ENCODE peak calls at places on chromosomes 7 and 10, in four cellular contexts. K is PC-9, F is hepatocyte, L is fibroblast of lung. Q is an unnamed sample.

GRCh38 chr10:106625761-106626160 is 538.7 kb downstream of the SORCS1 start:
- DNase-seq in K (no peak), F (no peak), L (no peak), Q (peak)

GRCh38 chr7:94382155-94382554 is 12.5 kb upstream of the COL1A2 start:
- DNase-seq in K (no peak), F (no peak), L (peak), Q (no peak)

GRCh38 chr10:91694170-91694794 is 61.4 kb upstream of the PPP1R3C start:
- DNase-seq in K (no peak), F (peak), L (peak), Q (peak)

GRCh38 chr10:101123815-101124617 is 7.1 kb upstream of the TLX1 start:
- DNase-seq in K (no peak), F (no peak), L (no peak), Q (no peak)

GRCh38 chr7:43758029-43758860 is at the start of gene BLVRA:
- DNase-seq in K (peak), F (peak), L (peak), Q (peak)

GRCh38 chr10:75195035-75195763 is 15.4 kb upstream of the VDAC2 start:
- DNase-seq in K (peak), F (no peak), L (peak), Q (no peak)

GRCh38 chr7:102165136-102165535 is 121.5 kb upstream of the SH2B2 start:
- DNase-seq in K (no peak), F (no peak), L (no peak), Q (no peak)

GRCh38 chr10:44983066-44983894 is 4.7 kb upstream of the DEPP1 start:
- DNase-seq in K (no peak), F (no peak), L (no peak), Q (no peak)

GRCh38 chr7:131459256-131459655 is 97.2 kb downstream of the PODXL start:
- DNase-seq in K (no peak), F (peak), L (peak), Q (no peak)

GRCh38 chr7:124989911-124990310 is 60.3 kb upstream of the POT1 start:
- DNase-seq in K (no peak), F (no peak), L (peak), Q (no peak)

GRCh38 chr10:70078937-70079336 is 26.3 kb downstream of the MACROH2A2 start:
- DNase-seq in K (no peak), F (no peak), L (no peak), Q (no peak)

DNA sequence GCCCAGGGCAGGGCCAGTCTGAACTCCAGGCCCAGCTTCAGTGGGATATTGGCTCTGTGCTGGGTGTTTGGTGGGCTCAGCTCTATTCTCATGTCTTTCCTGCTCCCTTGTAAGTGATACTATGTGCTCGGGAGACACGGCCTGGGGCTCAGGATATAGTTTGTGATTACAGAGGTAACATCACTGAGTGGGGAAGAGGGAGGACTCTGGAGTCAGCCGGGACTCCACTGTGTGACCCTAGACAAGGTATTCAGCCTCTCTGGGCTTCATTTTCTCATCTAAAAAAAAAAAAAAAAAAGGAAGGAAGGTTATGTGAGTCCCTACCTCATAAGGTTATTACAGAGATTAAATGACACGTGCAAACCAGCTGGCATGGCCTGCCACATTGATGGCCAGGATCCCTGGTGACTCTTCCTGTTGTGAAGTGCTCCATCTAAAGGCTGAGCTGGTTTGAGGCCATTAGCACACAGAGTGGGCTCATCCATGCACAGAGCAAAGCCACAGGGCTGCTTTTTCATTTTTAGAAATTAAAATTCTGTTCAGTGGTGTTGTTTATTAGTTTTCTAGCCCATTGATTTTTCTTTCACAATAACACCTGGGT is 15.7 kb downstream of the SLC13A4 start:
- DNase-seq in K (no peak), F (no peak), L (no peak), Q (no peak)
- TF ChIP-seq CTCF in K (no peak), F (no peak), L (no peak), Q (no peak)

DNA sequence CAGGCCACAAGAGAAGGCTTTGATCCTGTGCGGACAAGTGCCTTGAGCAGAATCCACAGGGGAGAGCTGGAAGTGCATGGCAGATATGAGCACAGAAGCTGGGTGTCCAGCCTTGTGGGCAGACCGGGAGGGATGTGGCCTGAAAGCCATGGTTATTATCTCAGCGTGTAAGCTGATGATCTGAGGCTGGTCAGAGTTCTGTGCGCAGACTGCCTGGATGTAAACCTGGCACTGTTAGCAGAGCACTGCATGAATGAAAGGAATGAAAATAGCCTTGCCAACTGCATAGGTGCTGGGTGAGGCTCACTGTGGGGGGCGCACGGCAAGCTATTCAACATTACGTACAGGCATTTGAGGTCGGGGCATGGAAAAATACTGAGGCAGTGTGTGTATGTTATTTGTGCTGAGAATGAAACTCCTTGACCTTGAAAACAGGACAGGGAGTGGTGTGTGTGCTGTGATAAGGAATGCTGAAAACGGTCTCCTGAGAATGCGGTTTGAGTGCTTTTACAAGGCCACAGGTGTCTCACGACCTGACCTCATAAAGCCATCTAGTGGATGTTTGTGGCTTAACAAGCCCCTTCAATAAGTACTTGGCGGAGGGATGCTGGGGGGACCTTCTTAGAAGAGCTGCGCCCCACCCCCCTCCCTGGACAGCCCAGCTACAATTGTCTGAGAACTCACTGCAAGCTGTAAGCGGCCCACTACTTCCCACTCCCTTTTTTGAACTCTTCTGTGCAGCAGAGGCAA is 18.7 kb downstream of the AKR1C1 start:
- DNase-seq in K (peak), F (peak), L (peak), Q (peak)
- TF ChIP-seq EZH2 in K (no peak), F (no peak), L (no peak), Q (no peak)

GRCh38 chr10:63723741-63724140 is 202.5 kb downstream of the REEP3 start:
- DNase-seq in K (no peak), F (no peak), L (no peak), Q (no peak)
- TF ChIP-seq CTCF in K (no peak), F (no peak), L (no peak), Q (no peak)

GRCh38 chr10:77927343-77928256 is 1.0 kb upstream of the DLG5 start:
- DNase-seq in K (no peak), F (peak), L (peak), Q (peak)
- TF ChIP-seq EZH2 in K (no peak), F (no peak), L (peak), Q (no peak)

DNA sequence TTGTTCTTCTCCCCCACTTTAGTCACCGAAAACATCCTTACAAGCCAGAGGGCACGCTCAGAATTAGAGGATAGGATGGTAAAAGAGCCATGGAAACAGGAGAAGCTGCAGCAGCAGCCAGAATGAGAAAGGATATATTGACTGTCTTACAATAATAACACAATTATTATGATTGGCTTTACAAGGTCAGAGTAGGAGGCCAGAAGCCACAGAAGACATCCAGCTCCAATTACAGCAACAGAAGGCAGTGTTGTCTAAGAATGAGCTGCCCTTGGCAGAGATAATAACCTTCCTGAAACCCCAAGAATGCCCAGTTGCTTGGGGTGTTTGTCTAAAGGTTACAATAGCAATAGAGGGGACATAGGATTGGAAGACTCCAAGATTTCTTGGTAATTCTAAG is 168.8 kb downstream of the C1GALT1 start:
- DNase-seq in K (no peak), F (no peak), L (no peak), Q (no peak)
- TF ChIP-seq CTCF in K (no peak), F (no peak), L (no peak), Q (no peak)

DNA sequence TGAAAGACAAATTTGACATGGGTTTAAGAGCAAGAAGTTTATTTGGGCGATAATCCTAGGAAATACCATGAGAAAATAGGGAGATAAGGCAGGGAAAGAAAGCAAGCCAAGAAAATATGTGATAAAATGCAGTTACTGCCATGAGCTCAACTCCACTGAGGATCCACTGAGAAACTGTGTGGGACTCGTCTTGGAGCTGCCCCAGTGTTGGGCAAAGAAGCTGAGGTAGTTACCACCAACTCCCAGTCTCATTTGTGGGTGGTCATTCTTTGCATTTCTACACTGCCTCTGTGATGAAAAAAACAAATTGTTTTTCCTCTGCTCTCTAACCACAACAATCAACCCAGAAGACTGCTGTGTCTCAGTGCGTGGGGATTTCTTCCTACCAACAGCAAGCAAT is 498.2 kb downstream of the PLXDC2 start:
- DNase-seq in K (no peak), F (no peak), L (no peak), Q (no peak)
- TF ChIP-seq EZH2 in K (no peak), F (no peak), L (no peak), Q (no peak)

GRCh38 chr7:150388709-150389531 is 9.8 kb downstream of the ZNF775 start:
- DNase-seq in K (no peak), F (peak), L (peak), Q (peak)
- TF ChIP-seq CTCF in K (no peak), F (peak), L (peak), Q (peak)

GRCh38 chr7:57220746-57221145 is 88.5 kb upstream of the ZNF479 start:
- DNase-seq in K (no peak), F (no peak), L (no peak), Q (no peak)

GRCh38 chr7:57225666-57226065 is 93.4 kb upstream of the ZNF479 start:
- DNase-seq in K (no peak), F (no peak), L (no peak), Q (no peak)
- TF ChIP-seq EZH2 in K (no peak), F (no peak), L (no peak), Q (no peak)

DNA sequence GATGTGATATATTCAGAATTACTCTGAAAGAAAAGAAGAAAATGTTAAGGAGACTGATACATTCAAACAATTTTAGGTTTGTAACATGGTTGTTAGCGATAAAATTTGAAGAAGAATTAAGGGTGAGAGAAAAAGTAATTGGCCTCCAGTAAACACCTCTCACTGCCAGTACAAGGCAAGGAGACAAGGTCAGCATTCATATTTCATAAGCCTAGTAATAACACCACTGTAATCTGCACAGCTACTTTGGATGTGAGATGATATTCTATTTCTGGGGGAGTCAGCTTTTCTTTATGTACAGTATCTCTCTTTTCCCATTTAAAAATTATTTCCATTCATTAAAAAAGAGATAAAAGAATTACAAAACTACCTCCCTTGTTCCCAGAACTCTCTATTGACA is 621.1 kb downstream of the NRG3 start:
- DNase-seq in K (no peak), F (no peak), L (no peak), Q (no peak)
- TF ChIP-seq CTCF in K (no peak), F (no peak), L (no peak), Q (no peak)

DNA sequence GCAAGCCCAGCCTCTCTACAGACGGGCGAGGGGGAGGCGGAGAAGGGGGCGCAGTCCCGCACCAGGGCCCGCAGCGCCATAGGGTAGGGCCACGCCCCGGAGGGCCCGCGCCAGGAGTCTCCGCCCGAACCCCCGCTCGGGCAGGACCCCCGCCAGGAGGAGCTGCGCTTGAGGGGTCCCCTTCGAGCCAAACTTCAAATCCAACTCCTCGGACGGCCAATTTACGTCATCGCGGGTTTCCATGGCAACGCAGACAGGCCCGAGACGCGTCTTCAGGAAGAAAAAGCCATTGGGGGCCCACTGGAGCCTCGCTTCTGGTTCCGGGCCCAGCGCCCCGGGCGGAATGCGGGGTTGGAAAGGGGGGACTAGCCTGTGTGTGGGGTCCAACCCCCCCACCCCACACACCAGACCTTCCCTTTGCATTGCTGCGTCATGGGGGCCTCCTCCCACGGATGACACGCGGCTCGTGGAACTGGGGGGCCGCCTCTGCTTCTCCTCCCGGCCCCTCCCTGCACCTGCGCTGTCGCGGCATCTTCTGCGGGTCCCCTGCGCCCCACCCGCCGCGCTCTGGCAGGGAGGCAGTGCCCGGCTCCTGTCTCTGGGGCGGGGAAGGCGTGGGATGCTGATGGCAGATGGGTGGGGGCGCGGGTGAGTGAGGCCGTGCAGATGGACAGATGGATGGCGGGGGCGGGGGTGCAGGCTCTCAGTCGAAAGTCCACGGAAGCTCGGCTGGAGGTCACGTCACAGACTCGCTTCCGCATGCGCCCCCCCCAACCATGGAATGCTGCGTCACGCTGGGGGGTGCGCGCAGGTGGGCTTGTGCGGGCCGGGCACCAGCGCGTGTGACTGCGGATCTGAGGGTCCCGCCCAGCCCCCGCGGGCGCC is 1.2 kb downstream of the CALY start:
- DNase-seq in K (no peak), F (peak), L (peak), Q (peak)
- TF ChIP-seq EZH2 in K (no peak), F (no peak), L (no peak), Q (peak)

Q was measured in neural progenitor cell.